ENCODE peak calls at places on chromosome 12, in five cellular contexts. D is hypothalamus, T is nucleus accumbens, F is HTR-8/SVneo, S is endodermal cell. A is an unnamed sample.

GRCh38 chr12:57139796-57140649 is 7.4 kb downstream of the LRP1-AS start:
- DNase-seq in S (no peak), D (no peak), F (no peak), T (no peak), A (no peak)

GRCh38 chr12:8035440-8036010 is 3.0 kb downstream of the FOXJ2 start:
- DNase-seq in T (no peak), F (no peak), S (peak), D (no peak), A (no peak)

GRCh38 chr12:57694459-57695019 is 607 bp downstream of the OS9 start:
- DNase-seq in S (peak), T (no peak), D (no peak), F (peak), A (no peak)

GRCh38 chr12:118023461-118023860 is 7.0 kb downstream of the RFC5 start:
- DNase-seq in S (no peak), F (no peak), T (no peak), D (no peak), A (no peak)

GRCh38 chr12:119868992-119869391 is 8.1 kb downstream of the CIT start:
- DNase-seq in F (no peak), D (no peak), S (peak), T (no peak), A (no peak)

GRCh38 chr12:104863549-104863948 is 94.5 kb downstream of the SLC41A2 start:
- DNase-seq in D (no peak), S (no peak), T (no peak), F (no peak), A (no peak)

GRCh38 chr12:108770963-108771362 is 39.6 kb upstream of the CORO1C start:
- DNase-seq in S (no peak), T (no peak), F (no peak), D (no peak), A (no peak)

GRCh38 chr12:53231859-53232640 is at the start of gene RARG:
- DNase-seq in T (no peak), F (peak), S (peak), D (no peak), A (peak)

GRCh38 chr12:57226588-57227314 is 2.8 kb upstream of the SHMT2 start:
- DNase-seq in T (no peak), D (no peak), S (peak), F (no peak), A (peak)

A was measured in upper lobe of left lung.